ENCODE peak calls at places on chromosome 20, in six cellular contexts. N, V, B, L, A and J are unnamed samples. For H3K4me1, the result is how much of the 10 kb centered on the place peaks cover.

GRCh38 chr20:23225407-23226060 is 125.1 kb upstream of the NXT1 start:
- DNase-seq in N (peak), V (peak), B (peak), L (no peak), A (peak), J (no peak)

GRCh38 chr20:49976542-49976941 is 6.2 kb upstream of the SNAI1 start:
- DNase-seq in N (no peak), V (no peak), B (no peak), L (no peak), A (no peak), J (no peak)

GRCh38 chr20:35273449-35274171 is 4.3 kb downstream of the MMP24OS start:
- DNase-seq in N (no peak), V (no peak), B (no peak), L (peak), A (no peak), J (no peak)

GRCh38 chr20:12237772-12238171 is 320.1 kb downstream of the BTBD3 start:
- DNase-seq in N (no peak), V (no peak), B (peak), L (no peak), A (peak), J (no peak)

GRCh38 chr20:63290677-63291472 is 2.1 kb upstream of the COL20A1 start:
- DNase-seq in N (peak), V (no peak), B (peak), L (peak), A (peak), J (no peak)

GRCh38 chr20:10547276-10548114 is 112.4 kb downstream of the SLX4IP start:
- DNase-seq in N (no peak), V (no peak), B (no peak), L (no peak), A (no peak), J (no peak)

GRCh38 chr20:1808101-1808500 is 87.1 kb upstream of the SIRPA start:
- DNase-seq in N (no peak), V (peak), B (no peak), L (no peak), A (no peak), J (no peak)

GRCh38 chr20:51554538-51555165 is 12.1 kb upstream of the NFATC2 start:
- DNase-seq in N (peak), V (no peak), B (peak), L (no peak), A (no peak), J (no peak)

GRCh38 chr20:15455279-15455678 is 1117.9 kb upstream of the FLRT3 start:
- DNase-seq in N (no peak), V (no peak), B (no peak), L (no peak), A (no peak), J (no peak)

DNA sequence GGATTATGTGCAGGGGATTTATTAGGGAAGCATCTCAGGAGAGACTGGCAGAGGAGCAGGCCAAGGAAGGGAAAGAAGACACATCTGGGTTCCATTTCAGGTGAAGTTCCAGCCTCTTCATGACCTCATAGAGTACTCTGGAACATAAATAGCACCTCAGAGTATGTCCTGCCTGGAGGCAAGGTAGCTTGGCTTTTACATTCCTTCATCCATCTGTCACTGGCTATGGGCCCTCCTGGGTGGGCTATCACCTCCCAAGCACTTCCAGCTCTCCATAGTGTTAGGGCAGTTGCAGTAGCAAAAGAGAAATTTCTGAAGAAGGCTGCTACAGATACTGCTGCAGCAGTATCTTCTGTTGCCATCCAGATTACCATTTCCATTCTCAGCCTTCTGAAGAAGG is 116.0 kb downstream of the PLCB1 start:
- DNase-seq in N (no peak), V (no peak), B (no peak), L (no peak), A (no peak), J (no peak)
- H3K4me3 ChIP-seq in N (no peak), V (no peak), B (no peak), L (no peak), A (no peak), J (no peak)

DNA sequence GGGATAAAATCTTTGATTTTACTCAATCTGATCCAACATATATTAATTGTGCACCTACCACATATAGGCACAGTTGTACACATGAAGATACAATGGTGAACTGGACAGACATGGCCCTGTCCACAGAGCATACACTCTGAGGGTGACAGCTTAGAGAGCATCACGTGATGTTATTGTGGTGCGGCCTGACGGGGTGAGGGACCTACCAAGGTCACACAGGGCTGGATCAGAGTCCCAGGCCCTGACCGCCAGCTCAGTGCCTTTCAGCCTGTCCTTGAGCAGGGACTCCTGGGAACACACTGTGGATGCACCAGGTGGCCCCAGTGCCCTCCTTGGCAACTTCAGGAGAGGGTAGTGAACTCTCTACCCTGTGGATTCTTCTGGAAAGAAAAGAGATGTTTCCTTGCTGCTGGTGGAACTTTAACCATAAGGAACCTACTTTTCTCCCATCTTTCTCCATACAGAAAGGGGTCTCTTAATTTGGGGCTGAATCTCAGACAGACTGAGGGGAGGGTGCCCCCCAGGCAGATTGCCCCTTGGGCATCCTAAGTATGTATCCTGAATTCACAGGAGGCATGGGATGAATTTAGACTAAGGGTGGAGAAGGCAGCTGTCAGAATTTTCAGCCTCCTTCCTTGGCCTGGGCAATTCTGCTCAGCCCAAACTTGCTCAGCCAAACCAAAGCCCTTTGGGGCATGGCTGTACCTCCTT is 26.5 kb downstream of the PCK1 start:
- DNase-seq in N (no peak), V (no peak), B (no peak), L (no peak), A (no peak), J (no peak)
- H3K4me1 ChIP-seq in N (under half), V (under half), B (under half), L (under half), A (under half), J (under half)

GRCh38 chr20:9454781-9455180 is 59.6 kb upstream of the LAMP5 start:
- DNase-seq in N (peak), V (no peak), B (no peak), L (no peak), A (no peak), J (no peak)

GRCh38 chr20:9460518-9460917 is 53.9 kb upstream of the LAMP5 start:
- DNase-seq in N (peak), V (no peak), B (peak), L (no peak), A (no peak), J (no peak)

GRCh38 chr20:9457055-9457454 is 57.3 kb upstream of the LAMP5 start:
- DNase-seq in N (no peak), V (no peak), B (no peak), L (no peak), A (no peak), J (no peak)

DNA sequence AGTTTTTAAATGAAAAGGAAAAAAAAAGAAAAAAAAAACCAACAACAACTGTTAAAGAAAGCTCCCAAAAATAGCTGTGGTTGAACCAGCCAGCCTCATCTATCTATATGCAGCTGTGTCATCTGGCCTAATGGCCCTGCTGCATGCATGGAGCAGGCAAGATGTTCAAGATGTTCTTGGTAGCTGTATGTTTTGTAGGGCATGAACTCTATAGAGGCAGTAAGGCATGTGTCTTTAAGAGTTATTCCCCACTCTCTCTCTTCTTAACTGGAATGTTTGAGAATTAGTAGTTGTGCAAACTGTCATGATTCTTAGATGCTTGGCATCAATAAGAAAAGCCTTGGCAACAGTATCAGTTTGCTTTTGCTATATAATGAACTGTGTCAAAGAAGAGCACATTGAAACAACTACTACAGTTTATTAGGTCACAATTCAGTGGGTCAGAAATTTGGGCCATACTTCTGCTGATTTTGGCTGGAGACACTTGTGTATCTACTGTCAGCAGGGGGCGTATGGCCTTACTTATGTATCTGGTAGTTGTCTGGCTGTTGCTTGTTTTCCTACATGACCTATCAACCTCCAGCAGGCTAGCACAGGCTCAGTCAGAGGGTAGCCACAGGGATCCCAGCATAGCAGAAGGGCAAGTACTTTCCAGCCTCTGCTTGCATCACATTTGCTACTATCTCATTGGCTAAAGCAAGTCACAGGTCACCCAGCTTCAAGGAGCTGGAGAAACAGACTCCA is 56.1 kb upstream of the LAMP5 start:
- DNase-seq in N (peak), V (no peak), B (peak), L (no peak), A (peak), J (no peak)
- TF ChIP-seq CTCF in N (no peak), V (no peak), B (peak), L (no peak), A (no peak), J (no peak)

DNA sequence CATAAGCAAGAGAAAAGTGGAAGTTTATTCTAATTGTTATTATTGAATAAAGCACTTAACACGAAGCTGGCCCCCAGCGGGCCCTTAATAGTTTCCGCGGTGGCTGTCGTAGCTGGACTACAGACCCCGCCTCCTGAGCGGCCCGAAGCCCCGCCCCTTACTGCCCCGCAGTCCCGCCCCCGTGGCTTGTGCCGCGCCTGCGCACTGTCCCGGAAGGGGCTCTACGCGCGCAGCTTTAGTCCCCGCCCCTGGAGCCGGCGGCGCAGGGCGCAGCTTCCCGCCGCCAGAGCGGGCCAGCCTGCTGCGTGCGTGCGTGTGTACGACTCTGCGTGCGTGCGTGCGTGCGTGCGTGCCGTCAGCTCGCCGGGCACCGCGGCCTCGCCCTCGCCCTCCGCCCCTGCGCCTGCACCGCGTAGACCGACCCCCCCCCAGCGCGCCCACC is at the start of gene VAPB:
- DNase-seq in N (peak), V (peak), B (peak), L (peak), A (peak), J (peak)
- H3K4me3 ChIP-seq in N (peak), V (peak), B (peak), L (peak), A (peak), J (peak)

GRCh38 chr20:33159713-33160112 is 8.2 kb upstream of the BPIFA2 start:
- DNase-seq in N (no peak), V (no peak), B (no peak), L (no peak), A (no peak), J (no peak)
- H3K4me1 ChIP-seq in N (under half), V (under half), B (under half), L (under half), A (under half), J (under half)

GRCh38 chr20:20432618-20433286 is 64.8 kb downstream of the INSM1 start:
- DNase-seq in N (no peak), V (no peak), B (no peak), L (no peak), A (no peak), J (no peak)

GRCh38 chr20:20436689-20437088 is 68.8 kb downstream of the INSM1 start:
- DNase-seq in N (no peak), V (no peak), B (no peak), L (no peak), A (no peak), J (no peak)

GRCh38 chr20:20439602-20440001 is 71.7 kb downstream of the INSM1 start:
- DNase-seq in N (no peak), V (no peak), B (no peak), L (no peak), A (no peak), J (no peak)

GRCh38 chr20:20437314-20437713 is 69.4 kb downstream of the INSM1 start:
- DNase-seq in N (no peak), V (no peak), B (no peak), L (no peak), A (no peak), J (no peak)

DNA sequence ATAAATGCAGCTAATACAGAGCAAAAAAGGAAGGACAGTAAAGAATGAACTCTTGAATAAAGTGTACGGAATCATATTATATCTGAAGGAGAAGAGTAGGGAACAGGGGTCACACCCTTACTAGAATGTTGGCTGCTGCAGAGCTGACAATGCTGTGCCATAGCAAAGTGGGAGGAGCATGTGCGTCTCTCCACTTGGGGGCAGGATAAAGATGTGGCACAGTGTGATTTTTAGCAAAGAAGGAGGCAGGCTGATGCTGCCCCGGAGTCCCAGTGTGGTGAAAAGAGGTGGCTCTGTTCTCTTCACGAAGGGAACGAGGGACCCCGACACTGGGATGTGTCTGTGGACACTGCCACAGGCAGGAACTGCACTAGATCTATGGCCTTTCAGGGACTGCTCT is 67.5 kb downstream of the INSM1 start:
- DNase-seq in N (no peak), V (no peak), B (no peak), L (no peak), A (no peak), J (no peak)
- TF ChIP-seq CTCF in N (no peak), V (no peak), B (no peak), L (no peak), A (no peak), J (no peak)